ENCODE peak calls at places on chromosomes 4 and X, in four cellular contexts. Y is transverse colon; A is CD8-positive, alpha-beta memory T cell; D is cardiac muscle cell. B is an unnamed sample.
A peak's percentile ranks its signal among the peaks of the same experiment; 100 is the strongest.

GRCh38 chr4:8682725-8683124 is 90.2 kb downstream of the CPZ start:
- DNase-seq in Y (no peak), A (no peak), D (no peak), B (no peak)

GRCh38 chr4:2713337-2713736 is 42.8 kb downstream of the TNIP2 start:
- DNase-seq in D (no peak), A (no peak), Y (no peak), B (no peak)

GRCh38 chrX:103640401-103641155 is 11.8 kb downstream of the TCEAL1 start:
- DNase-seq in D (no peak), Y (no peak), A (no peak), B (no peak)

GRCh38 chrX:53287493-53288138 is 6.2 kb upstream of the IQSEC2 start:
- DNase-seq in D (peak; percentile 4), A (peak; percentile 11), Y (peak; percentile 70), B (peak; percentile 49)

GRCh38 chrX:52346462-52347165 is 22.2 kb upstream of the XAGE2 start:
- DNase-seq in A (no peak), D (no peak), Y (no peak), B (no peak)

GRCh38 chrX:133215747-133216146 is 2.4 kb downstream of the TFDP3 start:
- DNase-seq in D (peak; percentile 65), Y (peak; percentile 11), A (no peak), B (peak; percentile 54)

GRCh38 chr4:56786955-56787354 is 34.5 kb downstream of the SPINK2 start:
- DNase-seq in A (no peak), D (no peak), Y (peak; percentile 62), B (peak; percentile 81)

GRCh38 chr4:145345401-145345800 is 136.3 kb upstream of the SMAD1 start:
- DNase-seq in D (no peak), A (no peak), Y (no peak), B (no peak)

GRCh38 chrX:13091111-13091765 is 46.8 kb upstream of the FAM9C start:
- DNase-seq in D (no peak), Y (no peak), A (no peak), B (no peak)

GRCh38 chr4:7823416-7823824 is 116.2 kb downstream of the AFAP1 start:
- DNase-seq in D (no peak), Y (peak; percentile 47), A (no peak), B (no peak)

GRCh38 chr4:69787879-69788278 is 27.5 kb upstream of the SULT1B1 start:
- DNase-seq in D (no peak), A (no peak), Y (no peak), B (no peak)

GRCh38 chr4:22187203-22187835 is 238.7 kb upstream of the KCNIP4 start:
- DNase-seq in Y (no peak), A (no peak), D (no peak), B (no peak)

GRCh38 chr4:32460972-32461371 is 1740.8 kb downstream of the PCDH7 start:
- DNase-seq in A (no peak), D (no peak), Y (no peak), B (no peak)

GRCh38 chrX:74521961-74522833 is 92.2 kb downstream of the RLIM start:
- DNase-seq in D (no peak), A (no peak), Y (no peak), B (no peak)

GRCh38 chr4:99033956-99034355 is 38.4 kb downstream of the METAP1 start:
- DNase-seq in D (no peak), A (no peak), Y (no peak), B (no peak)

GRCh38 chr4:48570646-48571220 is 80.7 kb downstream of the ZAR1 start:
- DNase-seq in D (no peak), Y (no peak), A (no peak), B (no peak)

GRCh38 chrX:134186362-134187121 is 50.4 kb upstream of the CCDC160 start:
- DNase-seq in A (peak; percentile 30), Y (peak; percentile 20), D (peak; percentile 25), B (peak; percentile 28)

GRCh38 chr4:169189372-169189771 is 81.4 kb downstream of the SH3RF1 start:
- DNase-seq in D (no peak), A (no peak), Y (no peak), B (no peak)
- H3K4me3 ChIP-seq in D (no peak overlapping the region), A (no peak overlapping the region), Y (no peak overlapping the region), B (no peak overlapping the region)

GRCh38 chr4:77176606-77177005 is 19.6 kb downstream of the CCNG2 start:
- DNase-seq in Y (no peak), D (no peak), A (no peak), B (peak; percentile 74)
- H3K4me1 ChIP-seq in Y (no peaks in the 10 kb centered on the region), D (no peaks in the 10 kb centered on the region), A (no peaks in the 10 kb centered on the region), B (peaks cover 63% of the 10 kb centered on the region)

GRCh38 chrX:119996069-119996468 is 52.5 kb upstream of the NKAP start:
- DNase-seq in Y (no peak), A (no peak), D (no peak), B (no peak)

GRCh38 chrX:119996600-119997524 is 53.3 kb upstream of the NKAP start:
- DNase-seq in A (no peak), D (no peak), Y (no peak), B (no peak)

GRCh38 chrX:120000490-120001246 is 57.1 kb upstream of the NKAP start:
- DNase-seq in A (no peak), D (peak; percentile 40), Y (no peak), B (no peak)

GRCh38 chrX:119999087-119999634 is 55.6 kb upstream of the NKAP start:
- DNase-seq in A (no peak), Y (no peak), D (no peak), B (no peak)

DNA sequence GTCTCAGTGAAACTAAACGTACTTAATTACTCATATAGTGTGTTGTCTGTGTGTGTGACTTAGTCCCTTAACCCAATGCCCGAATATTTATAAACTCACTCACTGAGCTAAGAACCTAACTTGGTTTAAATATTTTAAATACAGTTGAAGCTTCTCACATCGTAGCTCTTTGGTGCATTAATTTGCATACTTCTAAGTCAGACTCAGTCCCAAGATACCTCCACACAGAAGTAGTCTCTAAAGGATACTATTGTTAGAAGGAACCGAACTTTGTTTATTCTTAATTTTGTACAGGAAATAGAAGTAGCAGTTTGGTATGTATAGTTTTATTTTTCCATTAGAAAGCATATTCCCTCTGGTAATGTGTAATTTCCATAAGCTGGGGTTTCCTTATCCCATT is 54.0 kb upstream of the NKAP start:
- DNase-seq in D (no peak), A (no peak), Y (no peak), B (no peak)
- H3K27me3 ChIP-seq in D (peaks cover 100% of the 10 kb centered on the region), A (peaks cover 34% of the 10 kb centered on the region), Y (peaks cover 99% of the 10 kb centered on the region), B (peaks cover 25% of the 10 kb centered on the region)

DNA sequence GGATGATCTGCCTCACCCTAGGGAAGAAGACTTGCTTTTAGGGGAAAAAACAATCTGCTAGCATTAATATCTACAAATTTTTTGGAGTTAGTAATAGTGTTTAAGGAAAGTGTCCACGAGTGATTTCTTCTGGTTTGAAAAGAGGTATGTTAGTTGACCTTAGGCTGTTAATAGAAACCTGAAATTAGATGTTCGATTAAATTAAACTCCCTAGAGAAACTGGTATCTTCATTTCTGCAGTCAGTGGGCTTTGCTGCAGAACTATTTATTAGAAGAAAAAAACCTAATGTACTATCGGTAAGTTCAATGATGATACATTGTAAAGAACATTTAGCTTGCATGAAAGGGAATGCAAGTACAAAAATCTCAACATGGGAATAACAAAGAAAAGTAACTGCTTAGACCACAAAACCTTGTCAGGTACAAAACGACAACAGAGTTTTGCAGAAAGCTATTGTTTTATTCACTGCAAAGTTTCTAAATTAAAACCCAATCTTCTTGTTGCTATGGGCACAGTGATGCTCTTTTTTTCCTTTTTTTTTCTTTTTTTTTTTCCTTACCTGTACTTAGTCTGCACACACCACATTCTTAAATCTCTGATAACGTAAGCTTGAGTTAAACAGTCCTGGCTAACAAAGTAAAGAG is 2.0 kb downstream of the KLF3 start:
- DNase-seq in D (no peak), A (no peak), Y (no peak), B (no peak)
- H3K4me3 ChIP-seq in D (peak overlapping the region; percentile 94), A (peak overlapping the region; percentile 67), Y (peak overlapping the region; percentile 95), B (peak overlapping the region; percentile 96)

DNA sequence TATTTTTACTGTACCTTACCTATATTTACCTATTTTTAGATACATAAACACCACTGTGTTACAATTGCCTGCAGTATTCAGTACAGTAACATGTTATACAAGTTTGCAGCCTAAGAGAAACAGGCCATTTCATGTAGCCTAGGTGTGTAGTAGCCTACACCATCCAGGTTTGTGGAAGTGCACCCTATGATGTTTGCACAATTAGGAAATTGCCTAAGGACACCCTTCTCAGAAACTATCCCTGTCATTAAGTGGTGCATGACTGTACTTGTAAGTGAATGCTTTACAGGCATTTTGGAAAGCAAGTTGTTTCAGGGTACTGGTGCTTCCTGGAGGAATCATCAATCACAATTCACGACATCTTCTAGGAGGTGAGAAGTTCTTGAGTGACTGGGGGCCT is 991.8 kb upstream of the SLIT2 start:
- DNase-seq in A (no peak), Y (no peak), D (peak; percentile 13), B (no peak)
- H3K4me1 ChIP-seq in A (no peaks in the 10 kb centered on the region), Y (no peaks in the 10 kb centered on the region), D (peaks cover 4% of the 10 kb centered on the region), B (no peaks in the 10 kb centered on the region)

GRCh38 chrX:152893631-152894610 is 3.9 kb upstream of the ZNF185 start:
- DNase-seq in A (no peak), Y (no peak), D (no peak), B (no peak)
- H3K27me3 ChIP-seq in A (no peaks in the 10 kb centered on the region), Y (peaks cover 7% of the 10 kb centered on the region), D (no peaks in the 10 kb centered on the region), B (no peaks in the 10 kb centered on the region)

DNA sequence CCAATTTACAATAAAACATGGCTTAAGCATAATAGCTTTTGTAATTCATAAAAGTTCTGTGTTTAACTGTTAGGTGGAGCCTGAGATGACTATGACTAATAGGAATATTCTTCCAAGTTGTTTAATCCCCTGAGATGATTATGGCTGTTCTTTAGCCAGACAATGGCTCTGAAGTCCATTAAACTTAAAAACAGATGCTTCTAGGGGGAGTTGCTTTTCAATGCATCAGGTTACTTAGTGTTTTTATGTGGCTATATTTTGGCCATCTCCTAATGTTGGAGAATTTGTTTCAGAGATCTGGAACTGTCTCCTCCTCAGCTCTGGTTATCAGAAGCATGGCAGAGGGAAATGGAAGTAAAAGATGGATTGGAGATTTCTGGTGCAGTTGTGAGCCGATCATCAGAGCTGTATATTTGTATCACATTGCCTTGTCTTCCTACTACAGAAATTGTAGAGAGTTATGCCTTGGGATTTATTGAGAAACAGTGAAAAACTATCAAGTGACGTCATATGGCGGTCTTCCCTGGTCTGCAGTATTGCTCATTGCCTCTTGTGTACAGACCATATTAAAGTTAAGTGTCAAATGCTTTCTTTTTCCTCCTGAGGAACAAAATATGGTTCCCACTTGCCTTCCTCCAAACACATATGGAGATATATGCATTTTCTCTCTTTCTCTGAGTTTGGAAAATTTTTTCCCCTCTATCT is 29.7 kb downstream of the SGMS2 start:
- DNase-seq in Y (no peak), D (no peak), A (no peak), B (no peak)
- H3K4me3 ChIP-seq in Y (no peak overlapping the region), D (no peak overlapping the region), A (no peak overlapping the region), B (no peak overlapping the region)

GRCh38 chr4:165651901-165652300 is 221.1 kb upstream of the TLL1 start:
- DNase-seq in A (no peak), Y (no peak), D (no peak), B (no peak)
- H3K4me1 ChIP-seq in A (no peaks in the 10 kb centered on the region), Y (no peaks in the 10 kb centered on the region), D (no peaks in the 10 kb centered on the region), B (peaks cover 9% of the 10 kb centered on the region)

GRCh38 chr4:16083217-16084191 is at the start of gene PROM1:
- DNase-seq in A (no peak), D (peak; percentile 61), Y (peak; percentile 60), B (peak; percentile 78)
- H3K27me3 ChIP-seq in A (peaks cover 18% of the 10 kb centered on the region), D (peaks cover 50% of the 10 kb centered on the region), Y (peaks cover 49% of the 10 kb centered on the region), B (no peaks in the 10 kb centered on the region)